ENCODE peak calls at places on chromosomes 6 and 20, in eight cellular contexts. P is GM10248; V is endothelial cell; B is stimulated activated CD4-positive, alpha-beta T cell treated with anti-CD3 and anti-CD28 coated beads, TNF-alpha, amount 100 ng/mL, for 4 hours; H is nucleus accumbens; L is non-pigmented ciliary epithelial cell; D is GM12865; M is RKO. X is an unnamed sample.

GRCh38 chr20:50607850-50608749 is 83.2 kb downstream of the RIPOR3 start:
- DNase-seq in P (no peak), V (no peak), B (no peak), H (no peak), L (no peak), D (no peak), M (no peak), X (no peak)

GRCh38 chr6:42978487-42978792 is 541 bp downstream of the PEX6 start:
- DNase-seq in P (no peak), V (no peak), B (no peak), H (no peak), L (no peak), D (peak), M (no peak), X (no peak)

GRCh38 chr6:149060300-149060984 is 257.1 kb upstream of the TAB2 start:
- DNase-seq in P (peak), V (no peak), B (no peak), H (no peak), L (no peak), D (peak), M (no peak), X (no peak)

GRCh38 chr6:64998173-64998572 is 708.9 kb downstream of the EYS start:
- DNase-seq in P (no peak), V (no peak), B (no peak), H (no peak), L (no peak), D (no peak), M (no peak), X (no peak)

GRCh38 chr6:54697423-54697822 is 149.1 kb upstream of the FAM83B start:
- DNase-seq in P (no peak), V (no peak), B (no peak), H (no peak), L (no peak), D (peak), M (peak), X (no peak)

GRCh38 chr6:34511923-34512737 is 44.0 kb downstream of the SPDEF start:
- DNase-seq in P (no peak), V (no peak), B (no peak), H (no peak), L (no peak), D (no peak), M (no peak), X (no peak)

GRCh38 chr6:149499066-149499465 is 14.3 kb upstream of the ZC3H12D start:
- DNase-seq in P (no peak), V (no peak), B (no peak), H (no peak), L (peak), D (no peak), M (peak), X (peak)

GRCh38 chr20:4670439-4670838 is 51.3 kb upstream of the PRND start:
- DNase-seq in P (no peak), V (no peak), B (no peak), H (no peak), L (no peak), D (no peak), M (no peak), X (no peak)

GRCh38 chr6:93701526-93701925 is 282.2 kb upstream of the EPHA7 start:
- DNase-seq in P (no peak), V (no peak), B (no peak), H (no peak), L (no peak), D (no peak), M (no peak), X (no peak)

GRCh38 chr6:30485236-30485635 is 4.1 kb upstream of the HLA-E start:
- DNase-seq in P (no peak), V (no peak), B (no peak), H (no peak), L (no peak), D (no peak), M (no peak), X (no peak)

GRCh38 chr20:11053310-11053709 is 379.5 kb upstream of the JAG1 start:
- DNase-seq in P (no peak), V (no peak), B (no peak), H (no peak), L (no peak), D (no peak), M (no peak), X (no peak)

GRCh38 chr6:36616888-36617521 is 22.8 kb downstream of the SRSF3 start:
- DNase-seq in P (no peak), V (no peak), B (no peak), H (no peak), L (no peak), D (peak), M (no peak), X (peak)

GRCh38 chr6:12422848-12423247 is 132.7 kb downstream of the EDN1 start:
- DNase-seq in P (no peak), V (no peak), B (no peak), H (no peak), L (no peak), D (no peak), M (no peak), X (no peak)

GRCh38 chr20:48681201-48681881 is 146.5 kb downstream of the PREX1 start:
- DNase-seq in P (no peak), V (no peak), B (no peak), H (no peak), L (no peak), D (no peak), M (no peak), X (no peak)

GRCh38 chr20:58048096-58048702 is 180.3 kb downstream of the ANKRD60 start:
- DNase-seq in P (no peak), V (peak), B (no peak), H (no peak), L (peak), D (peak), M (peak), X (peak)

GRCh38 chr6:145814501-145815350 is at the start of gene FBXO30:
- DNase-seq in P (peak), V (peak), B (peak), H (peak), L (no peak), D (peak), M (peak), X (peak)

GRCh38 chr6:167351656-167352354 is 26.9 kb downstream of the TTLL2 start:
- DNase-seq in P (no peak), V (no peak), B (no peak), H (no peak), L (no peak), D (peak), M (no peak), X (no peak)

GRCh38 chr6:44327096-44327495 is 13.9 kb upstream of the AARS2 start:
- DNase-seq in P (no peak), V (no peak), B (no peak), H (no peak), L (no peak), D (no peak), M (no peak), X (no peak)

GRCh38 chr6:149259753-149260152 is 57.8 kb upstream of the TAB2 start:
- DNase-seq in P (no peak), V (no peak), B (no peak), H (no peak), L (no peak), D (no peak), M (no peak), X (no peak)

GRCh38 chr20:63178889-63179751 is 36.8 kb downstream of the YTHDF1 start:
- DNase-seq in P (peak), V (no peak), B (peak), H (no peak), L (no peak), D (peak), M (peak), X (no peak)

GRCh38 chr6:13453771-13454251 is 33.6 kb downstream of the GFOD1 start:
- DNase-seq in P (no peak), V (no peak), B (peak), H (no peak), L (no peak), D (peak), M (peak), X (peak)

GRCh38 chr20:61502433-61502832 is 250.4 kb downstream of the CDH4 start:
- DNase-seq in P (no peak), V (no peak), B (no peak), H (no peak), L (no peak), D (no peak), M (no peak), X (peak)

GRCh38 chr6:158057213-158057987 is 75.7 kb downstream of the SYNJ2 start:
- DNase-seq in P (peak), V (no peak), B (no peak), H (no peak), L (peak), D (no peak), M (peak), X (peak)

GRCh38 chr6:108559884-108560462 is 744 bp upstream of the FOXO3 start:
- DNase-seq in P (no peak), V (peak), B (no peak), H (no peak), L (no peak), D (no peak), M (peak), X (no peak)

GRCh38 chr20:48619126-48620101 is 208.4 kb downstream of the PREX1 start:
- DNase-seq in P (no peak), V (no peak), B (no peak), H (no peak), L (no peak), D (no peak), M (no peak), X (no peak)

GRCh38 chr20:10642859-10643559 is 30.8 kb downstream of the JAG1 start:
- DNase-seq in P (no peak), V (no peak), B (no peak), H (no peak), L (no peak), D (no peak), M (no peak), X (no peak)

GRCh38 chr6:7264686-7265384 is 48.2 kb downstream of the SSR1 start:
- DNase-seq in P (no peak), V (no peak), B (no peak), H (no peak), L (no peak), D (no peak), M (no peak), X (no peak)

X was measured in HS-5.